ENCODE peak calls at places on chromosomes 2 and 18, in four cellular contexts. F, X, D and T are unnamed samples.
A peak's percentile ranks its signal among the peaks of the same experiment; 100 is the strongest.

GRCh38 chr18:54983041-54983686 is 23.9 kb upstream of the CCDC68 start:
- DNase-seq in F (peak; percentile 43), X (no peak), D (peak; percentile 75), T (peak; percentile 42)

GRCh38 chr2:30257266-30258214 is 26.2 kb downstream of the LBH start:
- DNase-seq in F (no peak), X (no peak), D (no peak), T (no peak)

GRCh38 chr2:97936199-97936598 is 59.5 kb downstream of the TMEM131 start:
- DNase-seq in F (peak; percentile 63), X (no peak), D (no peak), T (no peak)

GRCh38 chr2:175577405-175577986 is 396.0 kb upstream of the ATP5MC3 start:
- DNase-seq in F (no peak), X (no peak), D (no peak), T (no peak)

GRCh38 chr2:196159223-196159892 is 12.0 kb downstream of the STK17B start:
- DNase-seq in F (no peak), X (no peak), D (no peak), T (no peak)

GRCh38 chr2:221202431-221202830 is 369.7 kb downstream of the EPHA4 start:
- DNase-seq in F (no peak), X (no peak), D (no peak), T (no peak)

GRCh38 chr2:101349893-101350662 is 37.2 kb downstream of the CREG2 start:
- DNase-seq in F (no peak), X (no peak), D (peak; percentile 55), T (no peak)

GRCh38 chr2:133092571-133092970 is 422.6 kb upstream of the LYPD1 start:
- DNase-seq in F (no peak), X (no peak), D (peak; percentile 14), T (no peak)

GRCh38 chr2:162233197-162233596 is 10.0 kb downstream of the FAP start:
- DNase-seq in F (no peak), X (no peak), D (no peak), T (no peak)

GRCh38 chr18:2442726-2443275 is 128.5 kb downstream of the METTL4 start:
- DNase-seq in F (no peak), X (no peak), D (peak; percentile 18), T (no peak)

GRCh38 chr18:9017170-9017899 is 85.2 kb upstream of the NDUFV2 start:
- DNase-seq in F (peak; percentile 82), X (peak; percentile 46), D (peak; percentile 97), T (peak; percentile 79)

GRCh38 chr18:23943104-23943503 is 71.5 kb upstream of the TTC39C start:
- DNase-seq in F (peak; percentile 93), X (no peak), D (no peak), T (peak; percentile 57)

GRCh38 chr2:18498531-18498930 is 61.9 kb downstream of the RDH14 start:
- DNase-seq in F (no peak), X (no peak), D (no peak), T (no peak)

GRCh38 chr2:53708988-53709387 is 58.6 kb upstream of the CHAC2 start:
- DNase-seq in F (no peak), X (no peak), D (no peak), T (no peak)

GRCh38 chr2:232350804-232351685 is 27.5 kb upstream of the ALPP start:
- DNase-seq in F (no peak), X (no peak), D (no peak), T (no peak)

GRCh38 chr2:187390891-187391290 is 57.2 kb downstream of the CALCRL start:
- DNase-seq in F (no peak), X (no peak), D (peak; percentile 86), T (no peak)

GRCh38 chr18:69631281-69631680 is 230.6 kb downstream of the DOK6 start:
- DNase-seq in F (no peak), X (no peak), D (no peak), T (no peak)
- TF ChIP-seq CTCF in F (no peak), X (no peak), D (no peak), T (no peak)

GRCh38 chr2:217822296-217823252 is 180.2 kb downstream of the TNS1 start:
- DNase-seq in F (no peak), X (no peak), D (no peak), T (no peak)
- TF ChIP-seq CTCF in F (no peak), X (no peak), D (peak; percentile 10), T (no peak)

GRCh38 chr2:154402138-154402714 is 296.3 kb upstream of the KCNJ3 start:
- DNase-seq in F (peak; percentile 5), X (no peak), D (peak; percentile 33), T (no peak)
- TF ChIP-seq CTCF in F (peak; percentile 27), X (no peak), D (peak; percentile 50), T (no peak)

DNA sequence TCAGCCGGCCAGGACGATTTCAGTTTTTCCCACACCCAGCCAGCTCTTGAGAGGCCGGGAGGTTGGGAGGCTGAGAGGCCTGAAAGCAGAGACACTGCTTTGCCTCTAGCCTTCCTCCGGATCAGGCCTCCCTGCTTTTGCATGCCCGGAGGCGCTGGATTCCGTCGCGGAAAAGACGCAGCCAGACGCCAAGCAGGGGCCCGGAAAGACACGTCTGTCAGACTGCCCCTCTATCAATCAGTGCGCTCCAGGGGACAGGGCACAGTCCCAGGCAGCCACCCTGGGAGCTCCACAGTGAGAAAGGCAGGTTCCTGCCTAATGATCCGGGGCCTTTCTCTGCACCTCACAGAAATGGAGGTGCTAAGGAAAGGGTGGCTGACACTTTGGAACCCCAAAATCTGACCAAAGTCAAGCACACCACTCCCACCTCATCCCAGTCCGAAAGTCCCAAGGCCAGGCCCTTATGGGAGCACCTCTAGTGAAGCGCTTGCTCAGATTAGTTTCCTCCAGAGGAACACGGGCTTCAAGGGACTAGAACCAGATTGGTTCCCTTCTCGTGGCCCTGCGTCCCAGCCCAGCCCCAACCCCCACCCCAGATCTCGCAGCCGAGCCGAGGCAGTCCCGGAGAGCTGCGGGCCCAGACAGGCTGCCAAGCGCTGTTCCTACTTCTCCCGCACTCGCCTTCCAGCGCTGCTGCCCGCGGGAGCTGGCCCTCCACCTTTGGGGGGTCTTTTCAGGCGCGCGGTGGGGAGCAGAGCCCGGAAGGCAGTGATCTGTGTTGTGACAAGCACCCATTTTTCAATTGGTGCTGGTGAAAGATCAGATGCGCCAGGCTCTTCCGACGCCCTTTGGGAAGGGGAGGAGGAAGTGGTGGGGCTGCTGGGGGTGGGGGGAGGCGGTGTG is 5.0 kb downstream of the DLX1 start:
- DNase-seq in F (no peak), X (no peak), D (no peak), T (peak; percentile 27)
- TF ChIP-seq CTCF in F (no peak), X (no peak), D (no peak), T (no peak)

GRCh38 chr2:43076676-43077075 is 149.7 kb downstream of the ZFP36L2 start:
- DNase-seq in F (no peak), X (no peak), D (no peak), T (no peak)

GRCh38 chr2:43075906-43076585 is 150.4 kb downstream of the ZFP36L2 start:
- DNase-seq in F (no peak), X (peak; percentile 66), D (peak; percentile 88), T (no peak)

GRCh38 chr2:43074052-43074451 is 152.4 kb downstream of the ZFP36L2 start:
- DNase-seq in F (no peak), X (no peak), D (no peak), T (no peak)

GRCh38 chr2:43074592-43075053 is 151.8 kb downstream of the ZFP36L2 start:
- DNase-seq in F (no peak), X (no peak), D (no peak), T (no peak)

DNA sequence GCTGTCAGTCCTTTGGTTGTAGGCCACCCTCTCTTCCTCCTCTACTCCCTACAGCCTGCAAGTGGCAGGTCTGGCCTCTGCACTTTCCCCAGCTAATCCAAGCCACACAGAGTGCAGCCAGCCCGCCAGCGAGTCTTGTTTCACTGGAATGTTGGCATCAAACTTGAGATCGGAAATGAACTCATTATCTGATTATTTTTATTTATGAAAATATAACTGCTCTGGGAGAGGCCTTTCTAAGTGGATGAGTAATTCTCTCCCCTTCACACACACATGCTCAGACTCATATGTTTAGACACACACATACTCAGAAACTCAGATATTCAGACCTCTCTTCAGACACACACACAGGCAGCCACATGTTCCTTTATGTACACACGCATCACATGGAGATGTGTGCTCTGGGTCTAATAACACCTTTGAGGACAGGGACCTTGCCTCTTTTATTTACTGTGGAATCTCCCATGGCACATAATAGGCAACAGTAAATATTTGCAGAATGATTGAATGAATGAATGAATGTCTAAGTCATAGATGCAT is 151.3 kb downstream of the ZFP36L2 start:
- DNase-seq in F (no peak), X (peak; percentile 91), D (peak; percentile 98), T (no peak)
- TF ChIP-seq CTCF in F (no peak), X (peak; percentile 20), D (peak; percentile 29), T (no peak)

GRCh38 chr2:210363876-210364275 is 48.9 kb upstream of the MYL1 start:
- DNase-seq in F (no peak), X (no peak), D (no peak), T (no peak)

GRCh38 chr2:210366675-210367080 is 51.7 kb upstream of the MYL1 start:
- DNase-seq in F (peak; percentile 33), X (no peak), D (no peak), T (no peak)

GRCh38 chr2:210360412-210360811 is 45.4 kb upstream of the MYL1 start:
- DNase-seq in F (no peak), X (no peak), D (no peak), T (no peak)

GRCh38 chr2:210363261-210363660 is 48.3 kb upstream of the MYL1 start:
- DNase-seq in F (peak; percentile 10), X (no peak), D (no peak), T (no peak)
- TF ChIP-seq CTCF in F (no peak), X (no peak), D (no peak), T (peak; percentile 12)

GRCh38 chr2:116094196-116094595 is 1651.8 kb downstream of the DPP10 start:
- DNase-seq in F (no peak), X (no peak), D (no peak), T (no peak)
- TF ChIP-seq CTCF in F (no peak), X (no peak), D (no peak), T (no peak)

GRCh38 chr2:179447839-179448447 is 183.3 kb upstream of the SESTD1 start:
- DNase-seq in F (no peak), X (no peak), D (peak; percentile 11), T (no peak)
- TF ChIP-seq CTCF in F (no peak), X (no peak), D (peak; percentile 26), T (no peak)

GRCh38 chr2:207812058-207812857 is 42.6 kb upstream of the FZD5 start:
- DNase-seq in F (no peak), X (no peak), D (no peak), T (no peak)

GRCh38 chr2:207812858-207813175 is 43.1 kb upstream of the FZD5 start:
- DNase-seq in F (no peak), X (no peak), D (no peak), T (no peak)

GRCh38 chr2:207813942-207814341 is 44.2 kb upstream of the FZD5 start:
- DNase-seq in F (no peak), X (no peak), D (no peak), T (no peak)

GRCh38 chr2:207815254-207815653 is 45.5 kb upstream of the FZD5 start:
- DNase-seq in F (no peak), X (no peak), D (no peak), T (no peak)

DNA sequence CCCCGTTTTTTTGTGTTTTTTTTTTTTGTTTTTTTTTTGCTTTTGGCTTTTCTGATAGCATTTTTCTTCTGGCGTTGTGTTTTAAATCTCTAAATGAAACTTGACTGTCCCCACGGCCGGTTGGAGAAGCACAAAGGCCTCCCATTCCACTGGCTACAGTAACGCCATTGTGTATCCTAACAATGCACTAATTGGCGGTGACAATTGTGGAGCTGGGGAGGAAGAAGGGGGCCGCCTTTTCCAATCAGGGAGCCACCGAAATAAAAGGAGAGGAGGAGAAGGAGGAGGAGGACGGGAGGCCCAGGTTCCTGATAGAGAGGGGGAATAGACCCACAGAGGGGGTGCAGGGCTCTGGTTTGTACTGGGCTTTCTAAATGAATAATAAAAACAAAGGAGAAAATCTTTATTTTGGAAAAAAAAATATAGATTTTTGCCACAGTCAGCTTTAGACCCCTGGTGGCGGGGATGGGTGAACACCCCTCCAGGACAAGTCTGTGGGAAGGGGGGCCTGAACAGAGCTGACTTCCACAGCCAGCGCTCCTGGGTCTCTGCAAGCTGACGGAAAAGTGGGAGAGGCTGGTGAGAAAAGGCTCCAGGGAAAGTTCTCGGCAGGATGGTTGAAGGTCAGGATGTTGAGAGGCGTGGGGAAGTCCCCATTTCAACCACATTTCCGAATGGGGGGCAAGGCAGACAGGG is 43.7 kb upstream of the FZD5 start:
- DNase-seq in F (no peak), X (no peak), D (no peak), T (no peak)
- TF ChIP-seq CTCF in F (no peak), X (no peak), D (peak; percentile 33), T (no peak)